ENCODE peak calls at places on chromosomes 16 and 17, in six cellular contexts. A, R, Q, E, L and K are unnamed samples.
A peak's percentile ranks its signal among the peaks of the same experiment; 100 is the strongest.

GRCh38 chr16:57331355-57331754 is 27.2 kb upstream of the CCL22 start:
- DNase-seq in A (no peak), R (no peak), Q (no peak), E (no peak), L (no peak), K (no peak)

GRCh38 chr17:55285340-55286301 is 20.9 kb downstream of the HLF start:
- DNase-seq in A (no peak), R (no peak), Q (no peak), E (peak; percentile 50), L (peak; percentile 53), K (no peak)

GRCh38 chr17:57555636-57556175 is 189.4 kb downstream of the CCDC182 start:
- DNase-seq in A (no peak), R (no peak), Q (no peak), E (no peak), L (no peak), K (no peak)

GRCh38 chr16:9256196-9256595 is 164.8 kb downstream of the HAPSTR1 start:
- DNase-seq in A (peak; percentile 32), R (peak; percentile 63), Q (no peak), E (no peak), L (no peak), K (peak; percentile 68)

GRCh38 chr17:66960623-66961022 is 3.9 kb upstream of the CACNG4 start:
- DNase-seq in A (no peak), R (no peak), Q (no peak), E (no peak), L (no peak), K (no peak)

GRCh38 chr17:45092932-45093430 is 31.9 kb downstream of the NMT1 start:
- DNase-seq in A (no peak), R (no peak), Q (peak; percentile 99), E (peak; percentile 100), L (peak; percentile 97), K (no peak)

GRCh38 chr17:70552230-70552981 is 383.1 kb downstream of the KCNJ2 start:
- DNase-seq in A (peak; percentile 40), R (peak; percentile 40), Q (peak; percentile 36), E (peak; percentile 35), L (peak; percentile 51), K (peak; percentile 75)

GRCh38 chr17:43018008-43018853 is 4.0 kb downstream of the VAT1 start:
- DNase-seq in A (no peak), R (no peak), Q (no peak), E (no peak), L (no peak), K (peak; percentile 77)

GRCh38 chr17:66755101-66755943 is 79.6 kb upstream of the CACNG5 start:
- DNase-seq in A (no peak), R (no peak), Q (no peak), E (no peak), L (peak; percentile 75), K (no peak)

GRCh38 chr17:72592242-72592966 is 471.6 kb downstream of the SOX9 start:
- DNase-seq in A (peak; percentile 86), R (peak; percentile 96), Q (peak; percentile 98), E (peak; percentile 80), L (peak; percentile 88), K (peak; percentile 93)

GRCh38 chr17:68198931-68199836 is 48.7 kb upstream of the AMZ2 start:
- DNase-seq in A (peak; percentile 37), R (no peak), Q (no peak), E (no peak), L (peak; percentile 44), K (peak; percentile 53)

GRCh38 chr17:7523033-7523432 is 25.8 kb upstream of the TNFSF12 start:
- DNase-seq in A (no peak), R (peak; percentile 49), Q (no peak), E (no peak), L (no peak), K (peak; percentile 39)

GRCh38 chr17:5237541-5238016 is 2.9 kb upstream of the SCIMP start:
- DNase-seq in A (peak; percentile 73), R (peak; percentile 78), Q (peak; percentile 67), E (peak; percentile 30), L (peak; percentile 39), K (peak; percentile 77)

GRCh38 chr17:47096343-47096742 is 92.8 kb downstream of the CDC27 start:
- DNase-seq in A (no peak), R (no peak), Q (no peak), E (no peak), L (no peak), K (no peak)

GRCh38 chr17:43309505-43310329 is 75.9 kb upstream of the RNU2-1 start:
- DNase-seq in A (no peak), R (no peak), Q (no peak), E (no peak), L (no peak), K (no peak)

GRCh38 chr17:66268247-66268927 is 34.0 kb upstream of the PRKCA start:
- DNase-seq in A (no peak), R (no peak), Q (no peak), E (peak; percentile 95), L (peak; percentile 59), K (no peak)

GRCh38 chr17:30021708-30022317 is 80.4 kb downstream of the EFCAB5 start:
- DNase-seq in A (peak; percentile 23), R (peak; percentile 26), Q (peak; percentile 46), E (peak; percentile 41), L (peak; percentile 65), K (peak; percentile 66)

GRCh38 chr17:74402070-74402469 is 29.8 kb upstream of the GPRC5C start:
- DNase-seq in A (no peak), R (no peak), Q (no peak), E (no peak), L (no peak), K (no peak)

GRCh38 chr16:30615358-30616076 is 5.3 kb upstream of the ZNF689 start:
- DNase-seq in A (peak; percentile 59), R (peak; percentile 83), Q (peak; percentile 61), E (no peak), L (peak; percentile 52), K (peak; percentile 81)

GRCh38 chr16:2039286-2040030 is 8.2 kb downstream of the NTHL1 start:
- DNase-seq in A (peak; percentile 85), R (no peak), Q (no peak), E (peak; percentile 36), L (peak; percentile 43), K (no peak)

GRCh38 chr17:27586203-27586701 is 44.7 kb upstream of the LGALS9 start:
- DNase-seq in A (no peak), R (no peak), Q (no peak), E (peak; percentile 89), L (peak; percentile 23), K (no peak)

GRCh38 chr17:16467886-16468285 is 24.1 kb downstream of the LRRC75A start:
- DNase-seq in A (no peak), R (no peak), Q (no peak), E (no peak), L (no peak), K (no peak)

GRCh38 chr17:19650826-19651225 is 2.3 kb downstream of the ALDH3A2 start:
- DNase-seq in A (no peak), R (no peak), Q (no peak), E (peak; percentile 49), L (peak; percentile 45), K (no peak)

GRCh38 chr17:37643829-37644228 is 583 bp upstream of the DDX52 start:
- DNase-seq in A (no peak), R (no peak), Q (peak; percentile 22), E (peak; percentile 33), L (no peak), K (peak; percentile 3)

GRCh38 chr16:3101841-3102470 is 2.9 kb upstream of the ZSCAN10 start:
- DNase-seq in A (no peak), R (no peak), Q (no peak), E (no peak), L (no peak), K (peak; percentile 91)

GRCh38 chr17:48351916-48352332 is 78.1 kb downstream of the SKAP1 start:
- DNase-seq in A (no peak), R (peak; percentile 38), Q (peak; percentile 41), E (peak; percentile 43), L (peak; percentile 17), K (peak; percentile 34)

GRCh38 chr17:27533874-27534815 is 77.9 kb downstream of the KSR1 start:
- DNase-seq in A (no peak), R (no peak), Q (peak; percentile 72), E (peak; percentile 98), L (peak; percentile 67), K (peak; percentile 54)

GRCh38 chr16:54425068-54425467 is 138.5 kb upstream of the IRX3 start:
- DNase-seq in A (no peak), R (no peak), Q (no peak), E (no peak), L (no peak), K (no peak)

GRCh38 chr17:47636273-47637030 is 13.3 kb upstream of the KPNB1 start:
- DNase-seq in A (no peak), R (no peak), Q (no peak), E (no peak), L (no peak), K (no peak)